ENCODE peak calls at places on chromosomes 3 and 15, in eight cellular contexts. One of them, this sample, is unnamed.

GRCh38 chr3:66763294-66763693 is 234.8 kb upstream of the KBTBD8 start:
- DNase-seq in GM23248: peak
- DNase-seq in Peyer's patch: no peak
- DNase-seq in CD4-positive, alpha-beta T cell: no peak
- DNase-seq in HCT116: no peak
- DNase-seq in lower lobe of right lung: no peak
- DNase-seq in left ventricle myocardium inferior: no peak
- DNase-seq in uterus: no peak
- DNase-seq in this sample: no peak

GRCh38 chr3:126142652-126143051 is 37.7 kb downstream of the ALDH1L1 start:
- DNase-seq in Peyer's patch: no peak
- DNase-seq in left ventricle myocardium inferior: no peak
- DNase-seq in lower lobe of right lung: no peak
- DNase-seq in CD4-positive, alpha-beta T cell: peak
- DNase-seq in uterus: no peak
- DNase-seq in GM23248: no peak
- DNase-seq in HCT116: no peak
- DNase-seq in this sample: no peak

GRCh38 chr15:41474941-41475340 is 18.7 kb upstream of the ITPKA start:
- DNase-seq in HCT116: no peak
- DNase-seq in left ventricle myocardium inferior: no peak
- DNase-seq in CD4-positive, alpha-beta T cell: no peak
- DNase-seq in GM23248: no peak
- DNase-seq in Peyer's patch: no peak
- DNase-seq in lower lobe of right lung: no peak
- DNase-seq in uterus: no peak
- DNase-seq in this sample: no peak

GRCh38 chr15:60760646-60761504 is 281.9 kb upstream of the ICE2 start:
- DNase-seq in uterus: no peak
- DNase-seq in HCT116: no peak
- DNase-seq in GM23248: peak
- DNase-seq in lower lobe of right lung: no peak
- DNase-seq in Peyer's patch: no peak
- DNase-seq in left ventricle myocardium inferior: no peak
- DNase-seq in CD4-positive, alpha-beta T cell: no peak
- DNase-seq in this sample: no peak

GRCh38 chr15:39184701-39185390 is 396.0 kb upstream of the THBS1 start:
- DNase-seq in Peyer's patch: no peak
- DNase-seq in GM23248: peak
- DNase-seq in left ventricle myocardium inferior: no peak
- DNase-seq in HCT116: no peak
- DNase-seq in CD4-positive, alpha-beta T cell: no peak
- DNase-seq in uterus: no peak
- DNase-seq in lower lobe of right lung: no peak
- DNase-seq in this sample: no peak

GRCh38 chr15:77138167-77138522 is 67.2 kb upstream of the TSPAN3 start:
- DNase-seq in GM23248: peak
- DNase-seq in Peyer's patch: peak
- DNase-seq in lower lobe of right lung: no peak
- DNase-seq in left ventricle myocardium inferior: no peak
- DNase-seq in CD4-positive, alpha-beta T cell: no peak
- DNase-seq in uterus: no peak
- DNase-seq in HCT116: no peak
- DNase-seq in this sample: no peak

GRCh38 chr15:51096976-51097375 is 2.3 kb upstream of the TNFAIP8L3 start:
- DNase-seq in lower lobe of right lung: no peak
- DNase-seq in Peyer's patch: no peak
- DNase-seq in uterus: no peak
- DNase-seq in left ventricle myocardium inferior: no peak
- DNase-seq in GM23248: no peak
- DNase-seq in CD4-positive, alpha-beta T cell: no peak
- DNase-seq in HCT116: no peak
- DNase-seq in this sample: no peak

GRCh38 chr3:98901032-98901464 is 447 bp downstream of the DCBLD2 start:
- DNase-seq in GM23248: peak
- DNase-seq in lower lobe of right lung: peak
- DNase-seq in CD4-positive, alpha-beta T cell: peak
- DNase-seq in HCT116: no peak
- DNase-seq in left ventricle myocardium inferior: peak
- DNase-seq in Peyer's patch: peak
- DNase-seq in uterus: peak
- DNase-seq in this sample: peak

GRCh38 chr3:43709022-43709421 is 18.3 kb downstream of the ABHD5 start:
- DNase-seq in left ventricle myocardium inferior: no peak
- DNase-seq in lower lobe of right lung: no peak
- DNase-seq in HCT116: no peak
- DNase-seq in Peyer's patch: no peak
- DNase-seq in CD4-positive, alpha-beta T cell: no peak
- DNase-seq in GM23248: peak
- DNase-seq in uterus: no peak
- DNase-seq in this sample: no peak

DNA sequence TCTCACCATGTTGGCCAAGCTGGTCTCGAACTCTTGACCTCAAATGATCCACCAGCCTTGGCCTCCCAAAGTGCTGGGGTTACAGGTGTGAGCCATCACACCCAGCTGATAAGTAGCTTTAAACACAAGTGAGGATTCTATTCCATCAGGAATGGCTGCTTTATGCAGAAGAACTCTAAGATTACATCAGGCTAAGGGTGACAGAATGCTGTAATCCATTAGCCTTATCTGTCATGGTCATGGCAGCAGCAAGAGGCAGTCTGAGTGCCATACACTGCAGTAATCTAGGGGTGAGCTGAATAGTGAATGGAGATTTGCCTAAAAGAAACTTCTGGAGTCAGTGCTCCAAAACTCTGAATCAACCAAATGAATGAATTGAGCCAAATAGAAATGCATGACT is 39.5 kb downstream of the LIPC start:
- DNase-seq in lower lobe of right lung: no peak
- DNase-seq in HCT116: no peak
- DNase-seq in GM23248: no peak
- DNase-seq in uterus: no peak
- DNase-seq in Peyer's patch: no peak
- DNase-seq in left ventricle myocardium inferior: no peak
- DNase-seq in CD4-positive, alpha-beta T cell: no peak
- DNase-seq in this sample: no peak
- H3K27ac ChIP-seq in lower lobe of right lung: no peak
- H3K27ac ChIP-seq in HCT116: no peak
- H3K27ac ChIP-seq in GM23248: no peak
- H3K27ac ChIP-seq in uterus: no peak
- H3K27ac ChIP-seq in Peyer's patch: no peak
- H3K27ac ChIP-seq in left ventricle myocardium inferior: no peak
- H3K27ac ChIP-seq in CD4-positive, alpha-beta T cell: no peak
- H3K27ac ChIP-seq in this sample: no peak

GRCh38 chr3:58347984-58348383 is 15.3 kb downstream of the PXK start:
- DNase-seq in Peyer's patch: peak
- DNase-seq in uterus: no peak
- DNase-seq in CD4-positive, alpha-beta T cell: no peak
- DNase-seq in lower lobe of right lung: no peak
- DNase-seq in HCT116: no peak
- DNase-seq in GM23248: no peak
- DNase-seq in left ventricle myocardium inferior: no peak
- DNase-seq in this sample: no peak
- H3K27ac ChIP-seq in Peyer's patch: no peak
- H3K27ac ChIP-seq in uterus: no peak
- H3K27ac ChIP-seq in CD4-positive, alpha-beta T cell: no peak
- H3K27ac ChIP-seq in lower lobe of right lung: no peak
- H3K27ac ChIP-seq in HCT116: no peak
- H3K27ac ChIP-seq in GM23248: no peak
- H3K27ac ChIP-seq in left ventricle myocardium inferior: no peak
- H3K27ac ChIP-seq in this sample: peak

GRCh38 chr3:193996641-193997089 is 139.3 kb upstream of the HES1 start:
- DNase-seq in uterus: no peak
- DNase-seq in HCT116: no peak
- DNase-seq in lower lobe of right lung: no peak
- DNase-seq in GM23248: peak
- DNase-seq in left ventricle myocardium inferior: no peak
- DNase-seq in Peyer's patch: no peak
- DNase-seq in CD4-positive, alpha-beta T cell: no peak
- DNase-seq in this sample: no peak
- H3K27ac ChIP-seq in uterus: no peak
- H3K27ac ChIP-seq in HCT116: no peak
- H3K27ac ChIP-seq in lower lobe of right lung: peak
- H3K27ac ChIP-seq in GM23248: no peak
- H3K27ac ChIP-seq in left ventricle myocardium inferior: peak
- H3K27ac ChIP-seq in Peyer's patch: no peak
- H3K27ac ChIP-seq in CD4-positive, alpha-beta T cell: no peak
- H3K27ac ChIP-seq in this sample: no peak

GRCh38 chr3:83770664-83771402 is 1188.0 kb upstream of the CADM2 start:
- DNase-seq in GM23248: no peak
- DNase-seq in CD4-positive, alpha-beta T cell: no peak
- DNase-seq in uterus: no peak
- DNase-seq in lower lobe of right lung: no peak
- DNase-seq in left ventricle myocardium inferior: no peak
- DNase-seq in Peyer's patch: no peak
- DNase-seq in HCT116: no peak
- DNase-seq in this sample: no peak

GRCh38 chr3:83769791-83770663 is 1188.8 kb upstream of the CADM2 start:
- DNase-seq in GM23248: no peak
- DNase-seq in lower lobe of right lung: no peak
- DNase-seq in left ventricle myocardium inferior: no peak
- DNase-seq in Peyer's patch: no peak
- DNase-seq in CD4-positive, alpha-beta T cell: no peak
- DNase-seq in uterus: no peak
- DNase-seq in HCT116: no peak
- DNase-seq in this sample: no peak

GRCh38 chr3:83765971-83766370 is 1192.8 kb upstream of the CADM2 start:
- DNase-seq in uterus: no peak
- DNase-seq in lower lobe of right lung: no peak
- DNase-seq in GM23248: no peak
- DNase-seq in left ventricle myocardium inferior: no peak
- DNase-seq in HCT116: no peak
- DNase-seq in Peyer's patch: no peak
- DNase-seq in CD4-positive, alpha-beta T cell: no peak
- DNase-seq in this sample: no peak
- H3K27ac ChIP-seq in uterus: no peak
- H3K27ac ChIP-seq in lower lobe of right lung: no peak
- H3K27ac ChIP-seq in GM23248: no peak
- H3K27ac ChIP-seq in left ventricle myocardium inferior: no peak
- H3K27ac ChIP-seq in HCT116: no peak
- H3K27ac ChIP-seq in Peyer's patch: no peak
- H3K27ac ChIP-seq in CD4-positive, alpha-beta T cell: no peak
- H3K27ac ChIP-seq in this sample: no peak

GRCh38 chr15:42858999-42859789 is 61.4 kb downstream of the TTBK2 start:
- DNase-seq in GM23248: no peak
- DNase-seq in HCT116: no peak
- DNase-seq in CD4-positive, alpha-beta T cell: no peak
- DNase-seq in lower lobe of right lung: no peak
- DNase-seq in uterus: no peak
- DNase-seq in Peyer's patch: no peak
- DNase-seq in left ventricle myocardium inferior: no peak
- DNase-seq in this sample: no peak
- H3K27ac ChIP-seq in GM23248: no peak
- H3K27ac ChIP-seq in HCT116: no peak
- H3K27ac ChIP-seq in CD4-positive, alpha-beta T cell: no peak
- H3K27ac ChIP-seq in lower lobe of right lung: no peak
- H3K27ac ChIP-seq in uterus: no peak
- H3K27ac ChIP-seq in Peyer's patch: no peak
- H3K27ac ChIP-seq in left ventricle myocardium inferior: peak
- H3K27ac ChIP-seq in this sample: no peak

This sample was measured in OCI-LY7.